ENCODE peak calls at places on chromosomes 3 and 15, in seven cellular contexts. D is kidney, Q is tibial artery, W is thoracic aorta, H is Karpas-422, X is neural progenitor cell, E is psoas muscle. F is an unnamed sample.

GRCh38 chr3:155390361-155390760 is 96.9 kb upstream of the STRIT1 start:
- DNase-seq in Q (no peak), E (no peak), W (no peak), D (no peak), H (no peak), X (no peak), F (no peak)

GRCh38 chr15:20106026-20106425 is 435.6 kb downstream of the GOLGA6L6 start:
- DNase-seq in D (peak; percentile 78), E (no peak), H (peak; percentile 17), X (peak; percentile 1), W (no peak), Q (peak; percentile 63), F (peak; percentile 5)

GRCh38 chr15:77042955-77043920 is 27.7 kb downstream of the TSPAN3 start:
- DNase-seq in Q (no peak), E (no peak), X (no peak), D (no peak), W (no peak), H (no peak), F (no peak)

GRCh38 chr15:86073281-86073680 is 6.4 kb upstream of the AGBL1 start:
- DNase-seq in E (no peak), D (no peak), Q (no peak), W (no peak), X (no peak), H (no peak), F (no peak)

GRCh38 chr3:120274739-120275167 is 10.3 kb downstream of the GPR156 start:
- DNase-seq in X (no peak), E (no peak), Q (no peak), D (no peak), H (no peak), W (no peak), F (no peak)

GRCh38 chr3:168865022-168865551 is 769.4 kb upstream of the GOLIM4 start:
- DNase-seq in W (no peak), Q (no peak), H (peak; percentile 65), D (no peak), E (no peak), X (peak; percentile 24), F (peak; percentile 53)

GRCh38 chr15:92524161-92524560 is 130.5 kb downstream of the ST8SIA2 start:
- DNase-seq in E (no peak), W (no peak), H (no peak), Q (no peak), D (no peak), X (no peak), F (no peak)

GRCh38 chr3:13414040-13414729 is 5.9 kb downstream of the NUP210 start:
- DNase-seq in D (peak; percentile 83), X (no peak), W (no peak), Q (no peak), E (peak; percentile 33), H (peak; percentile 71), F (no peak)

GRCh38 chr3:100526613-100527346 is 34.4 kb downstream of the TMEM45A start:
- DNase-seq in W (no peak), H (no peak), X (no peak), Q (no peak), E (no peak), D (no peak), F (no peak)

GRCh38 chr3:171464462-171464861 is 4.3 kb upstream of the TNIK start:
- DNase-seq in E (no peak), Q (no peak), D (no peak), H (no peak), X (no peak), W (no peak), F (no peak)

GRCh38 chr15:76197703-76198455 is 113.4 kb downstream of the ETFA start:
- DNase-seq in W (no peak), Q (peak; percentile 53), H (no peak), E (no peak), D (peak; percentile 61), X (no peak), F (no peak)

GRCh38 chr15:71219646-71220045 is 104.4 kb downstream of the THSD4 start:
- DNase-seq in H (no peak), D (no peak), W (no peak), E (no peak), X (peak; percentile 20), Q (no peak), F (peak; percentile 59)

GRCh38 chr3:73500321-73500720 is 124.4 kb downstream of the PDZRN3 start:
- DNase-seq in W (no peak), X (peak; percentile 50), Q (no peak), D (no peak), H (no peak), E (no peak), F (no peak)

GRCh38 chr3:123611077-123611476 is 26.2 kb upstream of the HACD2 start:
- DNase-seq in H (no peak), W (no peak), D (no peak), X (no peak), E (no peak), Q (no peak), F (no peak)

GRCh38 chr3:58135712-58136543 is 74.8 kb downstream of the DNASE1L3 start:
- DNase-seq in D (no peak), E (no peak), W (no peak), H (no peak), X (no peak), Q (no peak), F (no peak)

GRCh38 chr3:81861593-81861992 is 100.1 kb upstream of the GBE1 start:
- DNase-seq in E (no peak), Q (no peak), X (no peak), H (no peak), W (no peak), D (no peak), F (no peak)

DNA sequence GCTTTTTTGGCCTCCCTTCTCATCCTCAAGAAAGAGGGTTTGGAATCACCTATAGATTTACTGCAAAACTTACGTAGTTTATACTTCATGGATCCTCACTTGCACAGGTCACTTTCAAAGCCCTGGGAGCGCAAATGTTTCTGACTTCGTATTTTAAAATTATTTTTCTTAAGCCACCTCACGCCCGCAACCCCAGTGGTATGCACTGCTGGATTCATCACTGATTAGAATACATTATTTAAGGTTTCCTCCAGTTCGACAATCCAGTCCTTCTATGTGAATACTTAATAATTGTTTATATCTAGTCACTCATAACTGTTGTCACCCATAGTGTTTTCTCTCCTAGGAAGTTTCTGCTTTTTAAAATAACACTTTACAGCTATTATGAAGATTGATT is 339.9 kb downstream of the CHL1 start:
- DNase-seq in W (no peak), H (no peak), D (no peak), Q (no peak), X (no peak), E (no peak), F (no peak)
- H3K4me3 ChIP-seq in W (peak overlapping the region; percentile 77), H (no peak overlapping the region), D (peak overlapping the region; percentile 49), Q (peak overlapping the region; percentile 43), X (peak overlapping the region; percentile 33), E (peak overlapping the region; percentile 54), F (no peak overlapping the region)

DNA sequence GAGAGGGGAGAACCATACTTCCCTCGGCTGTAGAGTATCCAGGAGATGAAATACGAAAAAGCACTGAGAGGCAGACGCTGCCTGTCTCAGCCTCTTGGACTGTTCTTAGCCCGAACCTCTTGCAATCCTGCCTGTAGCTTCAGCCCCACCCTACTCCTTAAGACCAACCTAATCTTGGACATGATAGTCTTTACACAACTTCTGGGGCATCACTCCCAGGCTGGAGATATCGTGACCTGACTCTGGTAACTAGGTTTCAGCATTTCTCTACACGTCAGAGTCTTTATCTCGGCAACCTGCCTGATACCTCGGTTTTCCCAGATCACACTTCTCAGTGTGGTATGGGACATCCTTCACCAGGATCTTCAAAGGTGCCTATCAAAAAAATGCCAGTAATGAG is 590.2 kb upstream of the KCNMB2 start:
- DNase-seq in H (no peak), D (no peak), Q (no peak), X (no peak), E (no peak), W (no peak), F (no peak)
- H3K9me3 ChIP-seq in H (no peaks in the 10 kb centered on the region), D (no peaks in the 10 kb centered on the region), Q (no peaks in the 10 kb centered on the region), X (no peaks in the 10 kb centered on the region), E (no peaks in the 10 kb centered on the region), W (no peaks in the 10 kb centered on the region), F (no peaks in the 10 kb centered on the region)

DNA sequence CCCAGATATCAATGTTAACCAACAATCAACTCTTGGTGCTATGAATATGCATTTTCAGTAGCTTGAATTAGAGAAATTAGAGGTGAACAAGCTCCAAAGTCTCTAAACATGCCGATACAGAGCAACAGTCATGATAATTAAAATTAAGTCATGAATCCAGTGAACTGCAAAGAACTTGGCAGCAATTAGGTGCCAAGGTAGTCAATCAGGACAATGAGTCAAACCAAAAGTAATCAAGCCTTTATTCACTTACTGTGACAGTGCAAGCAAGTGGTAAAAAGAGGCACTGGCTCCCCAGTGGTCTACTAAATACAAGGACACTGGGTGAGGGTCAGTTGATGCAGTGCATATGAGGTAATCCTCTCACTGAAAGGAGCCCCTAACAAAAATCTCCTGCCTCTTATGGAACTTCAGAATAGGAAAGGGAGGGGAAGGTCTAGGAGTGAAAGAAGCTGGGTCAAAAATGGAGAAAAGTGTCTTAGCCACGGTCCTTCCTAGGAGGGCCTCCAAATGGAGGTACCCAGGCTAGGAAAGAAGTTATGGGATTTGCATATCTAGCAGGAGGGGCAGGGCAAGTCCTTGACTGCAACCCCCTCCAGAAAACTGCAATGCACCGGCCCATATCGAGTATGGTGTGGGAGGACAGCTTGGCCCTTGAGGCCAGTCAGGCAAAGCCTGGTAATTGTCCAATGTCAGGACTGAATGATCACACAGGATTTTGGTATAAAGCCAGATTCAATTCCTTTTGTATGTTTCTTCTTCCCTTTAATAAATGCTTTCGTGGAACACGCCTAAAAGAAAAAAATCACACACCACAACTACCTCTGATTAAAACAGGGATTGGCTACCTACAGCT is 1.5 kb downstream of the ZNF770 start:
- DNase-seq in D (no peak), E (no peak), W (no peak), H (peak; percentile 44), X (no peak), Q (no peak), F (peak; percentile 32)
- H3K4me3 ChIP-seq in D (peak overlapping the region; percentile 99), E (peak overlapping the region; percentile 90), W (peak overlapping the region; percentile 77), H (peak overlapping the region; percentile 98), X (peak overlapping the region; percentile 92), Q (peak overlapping the region; percentile 76), F (peak overlapping the region; percentile 92)

GRCh38 chr3:194377708-194378107 is 8.2 kb upstream of the LRRC15 start:
- DNase-seq in D (no peak), Q (no peak), H (no peak), W (no peak), X (no peak), E (no peak), F (no peak)
- H3K9me3 ChIP-seq in D (no peaks in the 10 kb centered on the region), Q (no peaks in the 10 kb centered on the region), H (no peaks in the 10 kb centered on the region), W (no peaks in the 10 kb centered on the region), X (no peaks in the 10 kb centered on the region), E (no peaks in the 10 kb centered on the region), F (no peaks in the 10 kb centered on the region)

DNA sequence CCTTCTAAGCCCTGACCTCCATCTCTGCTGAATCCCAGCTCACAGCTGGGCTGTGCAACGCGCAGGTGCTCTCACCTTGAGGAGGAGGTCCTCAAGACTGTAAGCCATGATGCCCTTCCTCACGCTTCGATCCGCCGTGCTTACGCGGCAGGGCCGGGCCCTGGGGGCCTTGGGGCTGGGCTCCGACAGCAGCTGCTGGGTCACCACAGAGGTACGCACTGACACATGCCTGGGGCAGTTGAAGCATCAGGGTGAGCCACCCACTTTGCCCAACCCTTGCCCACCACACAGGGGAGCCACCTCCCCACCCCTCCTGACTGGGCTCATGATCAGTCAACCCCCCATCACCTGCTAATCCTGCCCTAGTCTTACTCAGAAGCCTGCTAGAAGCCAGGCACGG is 3.1 kb downstream of the CIDEC start:
- DNase-seq in E (no peak), Q (no peak), D (no peak), X (no peak), W (no peak), H (no peak), F (no peak)
- H3K4me3 ChIP-seq in E (no peak overlapping the region), Q (no peak overlapping the region), D (no peak overlapping the region), X (no peak overlapping the region), W (no peak overlapping the region), H (no peak overlapping the region), F (no peak overlapping the region)

GRCh38 chr3:187473778-187474406 is 105.7 kb downstream of the RTP4 start:
- DNase-seq in Q (no peak), H (peak; percentile 56), D (no peak), W (no peak), X (peak; percentile 7), E (no peak), F (no peak)
- H3K9me3 ChIP-seq in Q (no peaks in the 10 kb centered on the region), H (peaks cover 28% of the 10 kb centered on the region), D (no peaks in the 10 kb centered on the region), W (peaks cover 7% of the 10 kb centered on the region), X (peaks cover 32% of the 10 kb centered on the region), E (peaks cover 19% of the 10 kb centered on the region), F (peaks cover 6% of the 10 kb centered on the region)